ENCODE peak calls at places on chromosomes 16 and 17, in five cellular contexts. C, J, V, W and T are unnamed samples.

GRCh38 chr17:70310251-70310672 is 140.9 kb downstream of the KCNJ2 start:
- DNase-seq in W (no peak), C (no peak), V (peak), J (no peak), T (no peak)

GRCh38 chr17:57603541-57603940 is 141.6 kb downstream of the CCDC182 start:
- DNase-seq in V (no peak), W (no peak), C (no peak), J (peak), T (no peak)

GRCh38 chr17:82246365-82247174 is 17.7 kb downstream of the SLC16A3 start:
- DNase-seq in V (peak), W (no peak), C (no peak), J (no peak), T (no peak)

GRCh38 chr17:16363749-16364536 is 10.7 kb upstream of the CENPV start:
- DNase-seq in J (peak), C (no peak), W (peak), V (peak), T (no peak)

GRCh38 chr17:7177954-7178477 is 1.2 kb downstream of the ASGR1 start:
- DNase-seq in J (no peak), V (peak), W (no peak), C (no peak), T (no peak)

GRCh38 chr17:63973930-63974593 is 1.3 kb upstream of the SCN4A start:
- DNase-seq in J (no peak), V (no peak), W (no peak), C (no peak), T (no peak)

GRCh38 chr17:51124641-51125503 is 4.2 kb upstream of the SPAG9 start:
- DNase-seq in C (no peak), W (no peak), V (no peak), J (no peak), T (no peak)

GRCh38 chr17:19247423-19247822 is 10.3 kb downstream of the EPN2 start:
- DNase-seq in W (no peak), V (no peak), C (no peak), J (no peak), T (no peak)

GRCh38 chr17:14432058-14432457 is 131.2 kb downstream of the HS3ST3B1 start:
- DNase-seq in J (no peak), C (no peak), W (no peak), V (no peak), T (no peak)

GRCh38 chr16:84690088-84690819 is 9.5 kb upstream of the USP10 start:
- DNase-seq in C (no peak), W (no peak), V (no peak), J (no peak), T (no peak)

GRCh38 chr17:13721705-13722104 is 120.0 kb upstream of the HS3ST3A1 start:
- DNase-seq in V (no peak), C (no peak), W (no peak), J (no peak), T (no peak)

GRCh38 chr17:21240375-21241055 is 12.7 kb downstream of the NATD1 start:
- DNase-seq in W (no peak), V (no peak), C (no peak), J (no peak), T (no peak)

GRCh38 chr17:19242323-19242722 is 5.2 kb downstream of the EPN2 start:
- DNase-seq in V (no peak), W (no peak), C (no peak), J (no peak), T (no peak)

GRCh38 chr17:17044846-17045561 is 2.7 kb downstream of the MPRIP start:
- DNase-seq in W (no peak), V (peak), C (peak), J (peak), T (no peak)

GRCh38 chr17:8225813-8226535 is 15.6 kb upstream of the AURKB start:
- DNase-seq in C (peak), V (peak), W (peak), J (peak), T (no peak)

GRCh38 chr17:16199093-16199492 is 16.2 kb downstream of the NCOR1 start:
- DNase-seq in V (peak), W (peak), J (peak), C (no peak), T (no peak)

GRCh38 chr17:17151962-17152361 is 54.2 kb downstream of the PLD6 start:
- DNase-seq in C (peak), J (peak), V (peak), W (peak), T (peak)

GRCh38 chr17:15651583-15652110 is 32.1 kb upstream of the FBXW10B start:
- DNase-seq in C (peak), W (peak), J (peak), V (peak), T (peak)

GRCh38 chr17:63984651-63985386 is 12.1 kb upstream of the SCN4A start:
- DNase-seq in V (peak), C (peak), J (peak), W (peak), T (peak)

GRCh38 chr17:68460715-68461114 is 3.4 kb upstream of the WIPI1 start:
- DNase-seq in W (no peak), C (no peak), J (peak), V (no peak), T (no peak)

GRCh38 chr17:19378416-19379293 is at the start of gene MAPK7:
- DNase-seq in C (no peak), W (no peak), J (no peak), V (no peak), T (no peak)

GRCh38 chr17:38844261-38844757 is 9.2 kb downstream of the RPL23 start:
- DNase-seq in W (no peak), V (peak), J (peak), C (no peak), T (no peak)

GRCh38 chr17:41678907-41679739 is 9.6 kb upstream of the EIF1 start:
- DNase-seq in C (no peak), J (peak), V (peak), W (no peak), T (no peak)

GRCh38 chr16:72104905-72105304 is 11.3 kb downstream of the DHX38 start:
- DNase-seq in V (no peak), W (no peak), C (no peak), J (no peak), T (no peak)

GRCh38 chr17:1473170-1473569 is 17.1 kb upstream of the CRK start:
- DNase-seq in J (no peak), W (no peak), C (no peak), V (no peak), T (no peak)
- TF ChIP-seq CTCF in J (no peak), W (no peak), C (no peak), V (no peak), T (no peak)

DNA sequence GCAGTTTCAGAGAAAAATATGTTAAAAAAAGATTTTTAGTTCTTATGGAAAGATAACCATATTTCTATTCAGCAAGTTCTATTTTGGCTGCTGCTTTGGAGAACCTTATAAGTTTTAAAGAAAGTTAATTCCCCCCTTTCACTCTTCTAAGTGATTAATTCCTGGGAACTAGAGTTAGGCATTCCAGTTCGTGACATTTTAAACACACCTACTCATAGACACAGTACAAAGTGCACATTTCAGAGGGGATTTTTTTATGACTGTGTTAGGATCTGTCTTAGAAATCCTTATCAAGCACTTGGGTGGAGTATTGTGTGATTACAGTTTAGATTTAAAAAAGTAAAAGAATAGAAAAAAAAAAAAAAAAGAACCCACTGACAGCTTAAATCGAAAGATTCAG is 3.5 kb upstream of the CDH11 start:
- DNase-seq in W (no peak), C (no peak), J (no peak), V (no peak), T (no peak)
- H3K4me3 ChIP-seq in W (no peak), C (no peak), J (no peak), V (no peak), T (peak)

GRCh38 chr16:88060524-88061219 is 109.4 kb downstream of the BANP start:
- DNase-seq in J (no peak), V (no peak), W (no peak), C (no peak), T (no peak)
- TF ChIP-seq CTCF in J (no peak), V (no peak), W (no peak), C (no peak), T (no peak)

DNA sequence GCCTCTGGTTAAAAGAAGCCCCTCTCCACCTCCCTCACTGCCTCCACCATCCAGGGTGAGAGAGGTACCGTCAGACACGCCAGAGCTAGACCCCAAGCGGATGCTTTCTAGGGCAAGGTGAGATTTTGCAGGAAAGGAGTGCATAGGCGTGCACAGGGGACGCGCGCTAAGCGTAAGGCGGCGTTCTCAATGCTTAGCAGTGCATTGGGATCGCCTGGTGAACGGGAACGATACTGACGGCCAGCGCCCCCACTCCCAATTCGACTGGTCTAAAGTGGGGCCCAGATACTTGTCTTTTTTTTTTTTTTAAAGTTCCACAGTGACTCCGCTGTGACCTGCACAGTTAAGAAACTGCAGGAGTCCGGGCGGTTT is 57.9 kb upstream of the CREBBP start:
- DNase-seq in V (no peak), J (no peak), W (no peak), C (no peak), T (no peak)
- H3K4me3 ChIP-seq in V (peak), J (no peak), W (peak), C (no peak), T (peak)

GRCh38 chr17:3723556-3724372 is at the start of gene HASPIN:
- DNase-seq in C (peak), W (peak), V (peak), J (peak), T (no peak)
- TF ChIP-seq CTCF in C (peak), W (no peak), V (peak), J (peak), T (peak)

GRCh38 chr17:36934144-36934758 is 3.0 kb upstream of the LHX1 start:
- DNase-seq in W (no peak), C (no peak), J (no peak), V (no peak), T (no peak)
- H3K4me3 ChIP-seq in W (no peak), C (no peak), J (no peak), V (no peak), T (no peak)

DNA sequence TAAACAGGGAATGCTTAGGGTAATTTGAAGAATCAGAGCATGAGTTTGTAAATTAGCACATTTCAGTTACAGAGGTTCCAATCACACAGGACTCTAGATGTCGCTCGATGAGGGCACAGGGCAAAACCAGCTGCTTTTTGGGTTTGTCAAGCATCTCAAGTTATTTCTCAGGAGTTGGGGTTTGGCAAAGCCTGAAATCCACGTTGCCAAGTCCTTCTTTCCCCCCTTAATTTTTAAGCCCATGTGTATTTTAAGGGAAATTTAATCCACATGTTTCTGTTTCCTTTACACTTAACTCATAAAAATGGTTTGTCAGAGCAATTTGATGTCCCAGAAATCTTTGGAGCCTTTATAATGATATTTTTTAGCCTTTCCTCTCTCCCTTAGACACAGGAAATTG is 146.9 kb downstream of the ANKFN1 start:
- DNase-seq in W (no peak), J (no peak), C (no peak), V (no peak), T (no peak)
- TF ChIP-seq CTCF in W (no peak), J (no peak), C (no peak), V (no peak), T (no peak)

GRCh38 chr17:32567086-32567485 is 80.3 kb downstream of the CDK5R1 start:
- DNase-seq in J (no peak), W (no peak), C (no peak), V (no peak), T (no peak)

GRCh38 chr17:32563583-32563982 is 76.8 kb downstream of the CDK5R1 start:
- DNase-seq in V (no peak), C (no peak), J (no peak), W (no peak), T (no peak)

GRCh38 chr17:32566303-32566702 is 79.5 kb downstream of the CDK5R1 start:
- DNase-seq in V (no peak), J (no peak), W (no peak), C (no peak), T (no peak)

GRCh38 chr17:32565401-32565800 is 78.6 kb downstream of the CDK5R1 start:
- DNase-seq in V (no peak), W (no peak), C (no peak), J (no peak), T (no peak)

DNA sequence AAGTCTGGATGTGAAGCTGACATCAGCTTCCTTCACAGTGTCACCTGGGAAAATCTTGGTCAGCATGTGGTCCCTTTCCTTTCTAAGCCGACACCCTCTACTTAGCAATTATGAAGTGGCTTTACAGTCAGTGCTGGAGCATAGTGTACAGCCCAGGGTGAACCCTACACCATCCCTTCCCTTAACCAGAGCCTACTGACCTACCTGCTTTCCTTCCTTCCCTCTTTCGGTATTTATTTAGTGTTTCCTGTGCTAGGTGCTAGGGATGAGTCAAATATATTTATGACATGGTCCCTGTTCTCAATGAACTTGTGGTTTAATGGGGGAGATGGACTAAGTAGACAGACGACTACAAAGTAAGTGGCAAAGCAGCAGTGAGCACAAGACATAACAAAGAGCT is 77.5 kb downstream of the CDK5R1 start:
- DNase-seq in W (no peak), C (no peak), V (no peak), J (peak), T (no peak)
- H3K4me3 ChIP-seq in W (no peak), C (no peak), V (no peak), J (no peak), T (no peak)

DNA sequence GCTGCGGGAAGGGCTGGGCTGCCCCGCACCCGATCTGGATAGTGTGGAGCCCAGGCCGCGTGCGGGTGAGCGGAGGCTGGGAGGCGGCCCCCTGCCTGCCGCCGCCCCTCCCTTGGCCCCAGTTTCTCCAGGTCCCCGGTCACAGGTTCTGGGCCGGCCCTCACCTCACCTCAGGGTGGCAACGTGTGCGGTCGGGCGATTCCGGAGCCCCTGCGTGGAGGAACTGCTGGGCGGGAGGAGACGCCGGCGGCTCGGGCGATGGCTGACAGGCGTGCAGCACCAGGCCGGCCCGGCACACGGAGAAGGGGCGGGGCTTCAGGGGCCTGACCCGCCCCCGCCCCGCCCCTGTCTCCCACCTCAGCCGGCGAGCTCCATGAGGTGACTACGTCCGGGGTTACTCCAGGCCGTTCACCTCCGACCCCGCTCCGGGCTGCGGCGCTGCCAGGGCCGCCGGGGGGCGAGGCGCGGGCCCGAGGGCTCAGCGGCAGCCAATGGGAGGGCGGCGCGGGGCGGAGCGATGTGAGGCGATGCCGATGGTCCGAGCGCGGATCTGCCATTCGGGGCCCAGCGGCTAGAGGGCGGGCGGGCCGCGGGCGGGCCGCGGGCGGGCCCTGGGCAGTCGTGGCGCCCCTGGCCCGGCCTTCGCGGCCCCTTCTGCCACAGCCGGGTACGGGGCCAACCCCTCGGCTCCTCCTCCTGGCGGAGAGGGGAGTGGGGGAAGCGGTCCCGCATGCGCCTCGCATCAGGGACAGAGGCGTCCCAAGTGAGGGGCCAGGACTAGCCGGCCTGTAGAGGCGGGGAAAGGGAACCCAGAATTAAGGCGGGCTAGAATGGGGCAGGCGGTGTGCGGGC is 16.7 kb upstream of the C17orf78 start:
- DNase-seq in C (peak), J (peak), W (peak), V (peak), T (no peak)
- TF ChIP-seq CTCF in C (peak), J (peak), W (peak), V (peak), T (peak)

DNA sequence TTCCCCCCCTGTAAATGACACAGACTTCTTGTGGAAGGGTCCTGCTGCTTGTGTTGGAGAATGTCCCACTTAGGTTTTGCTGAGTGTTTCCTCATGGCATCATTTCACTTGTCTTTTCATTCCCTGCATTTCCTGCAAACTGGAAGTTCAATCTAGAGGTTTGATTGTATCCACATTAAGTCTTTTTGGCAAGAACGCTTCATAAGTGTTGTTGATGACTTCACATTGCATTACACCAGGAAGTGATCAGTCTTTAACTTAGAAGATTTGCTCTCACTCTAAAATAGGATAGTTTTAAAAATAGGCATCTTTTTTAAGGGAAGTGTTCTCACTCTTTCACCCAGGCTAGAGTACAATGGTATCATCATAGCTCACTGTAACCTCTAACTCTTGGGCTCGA is 67.2 kb downstream of the RPTOR start:
- DNase-seq in V (no peak), W (no peak), C (no peak), J (no peak), T (no peak)
- H3K4me3 ChIP-seq in V (no peak), W (no peak), C (no peak), J (no peak), T (no peak)